ENCODE peak calls at places on chromosomes 3 and 15, in five cellular contexts. O is progenitor cell of endocrine pancreas, T is cardiac fibroblast, V is Peyer's patch, G is right lobe of liver. C is an unnamed sample.
A peak's percentile ranks its signal among the peaks of the same experiment; 100 is the strongest.

GRCh38 chr3:195556390-195556789 is 13.3 kb upstream of the PPP1R2 start:
- DNase-seq in O (no peak), T (no peak), V (peak; percentile 63), G (no peak), C (no peak)

GRCh38 chr3:31445701-31446100 is 87.0 kb upstream of the STT3B start:
- DNase-seq in O (no peak), T (no peak), V (no peak), G (no peak), C (no peak)

GRCh38 chr3:22091329-22091728 is 340.3 kb upstream of the ZNF385D start:
- DNase-seq in O (no peak), T (no peak), V (no peak), G (no peak), C (no peak)

GRCh38 chr3:114408763-114409162 is 114.9 kb downstream of the TIGIT start:
- DNase-seq in O (no peak), T (no peak), V (no peak), G (no peak), C (no peak)

GRCh38 chr3:55988905-55989304 is 479.4 kb downstream of the ERC2 start:
- DNase-seq in O (no peak), T (no peak), V (no peak), G (no peak), C (no peak)

GRCh38 chr3:55968331-55968730 is 481.2 kb upstream of the WNT5A start:
- DNase-seq in O (no peak), T (no peak), V (no peak), G (no peak), C (no peak)

GRCh38 chr3:16884084-16884747 is 539 bp upstream of the PLCL2 start:
- DNase-seq in O (peak; percentile 80), T (peak; percentile 62), V (peak; percentile 83), G (peak; percentile 85), C (peak; percentile 87)

GRCh38 chr15:77497108-77497737 is 76.5 kb downstream of the HMG20A start:
- DNase-seq in O (no peak), T (peak; percentile 91), V (no peak), G (no peak), C (peak; percentile 97)

GRCh38 chr3:19471147-19471546 is 322.8 kb downstream of the KCNH8 start:
- DNase-seq in O (no peak), T (no peak), V (no peak), G (no peak), C (no peak)

GRCh38 chr3:13535905-13536304 is 13.0 kb upstream of the FBLN2 start:
- DNase-seq in O (no peak), T (no peak), V (no peak), G (no peak), C (peak; percentile 85)

GRCh38 chr3:66539466-66539989 is 38.7 kb upstream of the LRIG1 start:
- DNase-seq in O (no peak), T (no peak), V (no peak), G (no peak), C (no peak)

GRCh38 chr3:177150970-177151627 is 46.2 kb downstream of the TBL1XR1 start:
- DNase-seq in O (no peak), T (peak; percentile 79), V (no peak), G (no peak), C (no peak)

GRCh38 chr3:174186339-174186984 is 672.7 kb upstream of the NAALADL2 start:
- DNase-seq in O (no peak), T (no peak), V (no peak), G (no peak), C (no peak)

GRCh38 chr3:98613616-98614015 is 20.2 kb upstream of the CPOX start:
- DNase-seq in O (no peak), T (peak; percentile 18), V (no peak), G (no peak), C (no peak)

GRCh38 chr3:69204315-69204957 is 82.0 kb upstream of the LMOD3 start:
- DNase-seq in O (no peak), T (no peak), V (no peak), G (no peak), C (no peak)

GRCh38 chr3:177894021-177894690 is 642.1 kb upstream of the KCNMB2 start:
- DNase-seq in O (no peak), T (no peak), V (no peak), G (no peak), C (no peak)

GRCh38 chr3:53236112-53236841 is 19.5 kb downstream of the TKT start:
- DNase-seq in O (no peak), T (peak; percentile 92), V (peak; percentile 79), G (peak; percentile 88), C (no peak)

GRCh38 chr3:17945799-17946381 is 203.5 kb upstream of the TBC1D5 start:
- DNase-seq in O (no peak), T (no peak), V (no peak), G (no peak), C (no peak)

GRCh38 chr3:45426161-45426560 is 37.8 kb downstream of the LARS2 start:
- DNase-seq in O (no peak), T (no peak), V (no peak), G (no peak), C (no peak)

GRCh38 chr15:89104172-89104564 is 15.9 kb downstream of the ABHD2 start:
- DNase-seq in O (no peak), T (peak; percentile 93), V (no peak), G (no peak), C (no peak)

GRCh38 chr15:33655488-33655887 is 312.8 kb upstream of the CHRM5 start:
- DNase-seq in O (no peak), T (no peak), V (no peak), G (no peak), C (no peak)

GRCh38 chr15:90813796-90814192 is 54.6 kb upstream of the FURIN start:
- DNase-seq in O (no peak), T (no peak), V (no peak), G (no peak), C (no peak)

GRCh38 chr15:96320703-96321421 is 9.6 kb upstream of the NR2F2 start:
- DNase-seq in O (no peak), T (no peak), V (no peak), G (no peak), C (no peak)

GRCh38 chr3:4351164-4351855 is 48.1 kb downstream of the SETMAR start:
- DNase-seq in O (no peak), T (peak; percentile 67), V (no peak), G (no peak), C (no peak)

GRCh38 chr15:59791646-59792208 is 102.6 kb upstream of the BNIP2 start:
- DNase-seq in O (no peak), T (no peak), V (no peak), G (no peak), C (no peak)

GRCh38 chr3:196792771-196793170 is 53.1 kb downstream of the PAK2 start:
- DNase-seq in O (no peak), T (peak; percentile 63), V (no peak), G (no peak), C (no peak)

GRCh38 chr3:192772495-192772894 is 45.2 kb upstream of the FGF12 start:
- DNase-seq in O (no peak), T (peak; percentile 25), V (no peak), G (peak; percentile 56), C (no peak)
- TF ChIP-seq CTCF in O (peak; percentile 64), T (peak; percentile 59), V (no peak), G (peak; percentile 58), C (peak; percentile 57)

DNA sequence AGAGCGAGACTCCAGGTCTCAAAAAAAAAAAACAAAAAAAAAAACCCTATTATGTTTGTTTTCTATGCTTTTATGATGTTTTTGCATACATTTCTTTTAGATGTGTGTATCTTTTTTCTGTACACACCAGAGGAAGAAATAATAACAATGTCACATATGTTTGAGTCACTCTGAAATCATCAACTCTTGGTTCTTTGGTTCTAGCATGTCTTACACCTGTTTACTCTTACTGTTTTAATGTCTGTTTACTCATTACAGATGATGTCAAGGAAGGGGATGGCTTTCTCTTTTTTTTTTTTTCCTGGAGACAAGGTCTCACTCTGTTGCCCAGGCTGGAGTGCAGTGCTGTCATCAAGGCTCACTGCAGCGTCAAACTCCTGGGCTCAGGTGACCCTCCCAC is 24.1 kb downstream of the RHOA start:
- DNase-seq in O (no peak), T (no peak), V (no peak), G (no peak), C (no peak)
- TF ChIP-seq CTCF in O (no peak), T (no peak), V (no peak), G (no peak), C (no peak)

DNA sequence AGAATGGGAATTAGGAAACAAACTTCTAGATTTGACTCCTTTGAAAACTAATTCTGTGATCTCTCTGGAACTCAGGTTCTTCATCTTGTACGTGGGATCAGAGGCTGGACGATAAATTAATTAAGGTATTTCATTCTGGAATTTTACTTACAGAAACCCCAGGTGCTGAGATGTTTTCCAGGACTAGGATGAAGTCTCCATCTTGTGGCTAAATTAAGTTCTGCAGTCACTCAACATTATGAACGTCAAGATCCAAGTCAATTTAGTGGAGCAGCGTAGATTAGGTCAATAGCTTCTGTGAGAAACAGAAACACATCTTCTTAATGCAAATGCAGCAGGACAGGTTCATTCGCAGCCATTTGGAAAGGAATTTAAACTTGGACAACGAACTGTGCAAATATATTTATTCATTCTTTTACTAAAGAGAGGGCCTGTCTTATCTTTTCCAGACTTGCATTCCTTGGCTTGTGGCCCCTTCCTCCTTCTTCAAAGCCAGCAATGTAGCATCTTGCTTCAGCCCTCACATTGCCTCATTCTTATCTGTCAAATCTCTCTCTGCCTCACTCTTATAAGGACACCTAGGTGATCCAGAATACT is 26.7 kb upstream of the TMC3 start:
- DNase-seq in O (no peak), T (peak; percentile 76), V (no peak), G (no peak), C (no peak)
- TF ChIP-seq CTCF in O (peak; percentile 76), T (peak; percentile 83), V (peak; percentile 78), G (peak; percentile 79), C (peak; percentile 96)

DNA sequence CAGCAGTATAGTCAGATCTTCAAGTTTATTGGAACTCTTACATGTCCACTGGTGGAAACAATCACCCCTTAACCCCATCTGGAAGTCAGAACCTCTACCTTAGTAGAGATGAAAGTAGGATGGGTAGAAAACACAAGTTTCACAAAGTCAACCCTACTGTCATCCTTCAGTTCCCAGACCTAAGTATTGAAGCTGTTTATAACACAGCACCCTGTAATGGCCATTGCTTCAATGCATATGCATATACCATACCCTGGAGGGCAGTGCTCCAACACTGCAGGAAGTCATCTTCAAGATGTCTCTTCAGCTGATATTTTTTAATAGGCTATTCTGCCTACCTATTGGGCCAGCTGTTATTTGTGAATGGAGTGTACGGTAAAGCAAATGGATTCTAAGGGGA is 241.3 kb downstream of the UBE2E2 start:
- DNase-seq in O (no peak), T (no peak), V (no peak), G (no peak), C (no peak)
- TF ChIP-seq CTCF in O (no peak), T (no peak), V (no peak), G (no peak), C (no peak)

GRCh38 chr3:119206611-119207511 is 33.5 kb downstream of the UPK1B start:
- DNase-seq in O (no peak), T (no peak), V (no peak), G (no peak), C (no peak)
- TF ChIP-seq CTCF in O (no peak), T (no peak), V (no peak), G (no peak), C (no peak)